ENCODE peak calls at places on chromosomes 13 and 19, in six cellular contexts. I is T-helper 2 cell; Z is Kasumi-1; M is ovary; B is stimulated activated CD4-positive, alpha-beta T cell treated with anti-CD3 and anti-CD28 coated beads, TNF-alpha, amount 100 ng/mL, for 1 hour; K is GM23248. Q is an unnamed sample.

GRCh38 chr13:67951431-67951830 is 721.3 kb upstream of the PCDH9 start:
- DNase-seq in Z (no peak), K (no peak), I (no peak), M (no peak), B (no peak), Q (no peak)

GRCh38 chr19:40528533-40529092 is 48.1 kb upstream of the SHKBP1 start:
- DNase-seq in B (no peak), Z (no peak), M (no peak), K (no peak), I (no peak), Q (no peak)

GRCh38 chr19:49357186-49357585 is 5.0 kb downstream of the TEAD2 start:
- DNase-seq in B (no peak), M (no peak), Z (no peak), K (no peak), I (no peak), Q (no peak)

GRCh38 chr13:59303433-59303832 is 860.3 kb downstream of the DIAPH3 start:
- DNase-seq in Z (no peak), B (no peak), K (no peak), M (no peak), I (no peak), Q (no peak)

GRCh38 chr19:35310811-35311465 is 18.0 kb upstream of the CD22 start:
- DNase-seq in B (no peak), M (no peak), I (no peak), Z (no peak), K (no peak), Q (no peak)

GRCh38 chr19:2426661-2427322 is 594 bp downstream of the TIMM13 start:
- DNase-seq in Z (peak), I (peak), K (peak), B (no peak), M (peak), Q (peak)

GRCh38 chr19:48798937-48799336 is 11.9 kb downstream of the BCAT2 start:
- DNase-seq in K (no peak), Z (no peak), M (no peak), I (no peak), B (no peak), Q (peak)

GRCh38 chr13:25069911-25070310 is 26.0 kb upstream of the PABPC3 start:
- DNase-seq in M (no peak), B (no peak), Z (no peak), K (no peak), I (no peak), Q (no peak)

GRCh38 chr19:54448037-54448773 is 794 bp upstream of the LENG8 start:
- DNase-seq in Z (peak), M (peak), B (no peak), I (no peak), K (peak), Q (peak)

GRCh38 chr19:49326165-49326704 is 1.2 kb upstream of the SLC6A16 start:
- DNase-seq in M (no peak), Z (no peak), K (no peak), B (no peak), I (no peak), Q (no peak)

GRCh38 chr13:39600766-39601165 is 2.2 kb downstream of the LHFPL6 start:
- DNase-seq in Z (no peak), K (peak), I (no peak), M (no peak), B (no peak), Q (no peak)

GRCh38 chr19:20385056-20385455 is 180.5 kb downstream of the ZNF737 start:
- DNase-seq in M (no peak), K (no peak), B (no peak), I (no peak), Z (no peak), Q (no peak)

Q was measured in SJCRH30.